ENCODE peak calls at places on chromosome 2, in five cellular contexts. K is HTR-8/SVneo, Z is left lobe of liver, O is gastrocnemius medialis, V is stromal cell of bone marrow. H is an unnamed sample.

GRCh38 chr2:241821460-241822263 is 12.7 kb downstream of the NEU4 start:
- DNase-seq in O (no peak), V (no peak), Z (peak), K (no peak), H (no peak)

GRCh38 chr2:174546519-174547506 is 50.8 kb downstream of the WIPF1 start:
- DNase-seq in O (no peak), K (peak), V (no peak), Z (no peak), H (peak)

GRCh38 chr2:11762031-11762430 is 15.6 kb downstream of the LPIN1 start:
- DNase-seq in K (no peak), V (no peak), O (no peak), Z (no peak), H (no peak)

GRCh38 chr2:162012565-162012869 is 61.5 kb downstream of the DPP4 start:
- DNase-seq in Z (no peak), O (no peak), V (no peak), K (no peak), H (no peak)

GRCh38 chr2:135997380-135997779 is 12.0 kb upstream of the DARS1 start:
- DNase-seq in Z (no peak), O (no peak), K (no peak), V (no peak), H (no peak)

GRCh38 chr2:67752964-67753363 is 309.8 kb downstream of the C1D start:
- DNase-seq in K (peak), O (no peak), Z (no peak), V (no peak), H (no peak)

GRCh38 chr2:177673602-177674595 is 281.3 kb downstream of the AGPS start:
- DNase-seq in Z (no peak), K (no peak), V (no peak), O (no peak), H (no peak)

GRCh38 chr2:176192351-176192750 is 3.9 kb downstream of the HOXD1 start:
- DNase-seq in V (no peak), O (no peak), K (no peak), Z (no peak), H (no peak)

GRCh38 chr2:209771474-209772292 is at the start of gene UNC80:
- DNase-seq in O (no peak), V (peak), K (peak), Z (peak), H (peak)

GRCh38 chr2:8886876-8887275 is 49.5 kb upstream of the KIDINS220 start:
- DNase-seq in Z (no peak), O (no peak), V (no peak), K (no peak), H (no peak)

GRCh38 chr2:232541961-232542714 is 2.6 kb downstream of the CHRNG start:
- DNase-seq in K (no peak), V (no peak), O (no peak), Z (no peak), H (no peak)

GRCh38 chr2:200702646-200703118 is 109.0 kb upstream of the BZW1 start:
- DNase-seq in Z (peak), K (no peak), V (no peak), O (no peak), H (no peak)

GRCh38 chr2:146388757-146389156 is 1456.1 kb upstream of the ACVR2A start:
- DNase-seq in O (no peak), Z (no peak), V (peak), K (no peak), H (peak)

GRCh38 chr2:217941339-217941738 is 61.5 kb downstream of the TNS1 start:
- DNase-seq in V (no peak), Z (no peak), O (no peak), K (no peak), H (no peak)

H was measured in SJCRH30.